ENCODE peak calls at places on chromosomes 2 and 18, in four cellular contexts. One of them, this sample, is unnamed.
A peak's percentile ranks its signal among the peaks of the same experiment; 100 is the strongest.

GRCh38 chr2:1660656-1661650 is 83.4 kb downstream of the PXDN start:
- DNase-seq in PC-9: no peak
- DNase-seq in NCI-H2081 treated with DMSO at 0.1 percent for 48 hours: no peak
- DNase-seq in DMS79: no peak
- DNase-seq in this sample: no peak

GRCh38 chr2:70132244-70133126 is 45.2 kb downstream of the PCBP1 start:
- DNase-seq in DMS79: peak; percentile 79
- DNase-seq in PC-9: no peak
- DNase-seq in NCI-H2081 treated with DMSO at 0.1 percent for 48 hours: peak; percentile 42
- DNase-seq in this sample: peak; percentile 64

GRCh38 chr2:2590141-2590540 is 259.1 kb upstream of the MYT1L start:
- DNase-seq in NCI-H2081 treated with DMSO at 0.1 percent for 48 hours: no peak
- DNase-seq in DMS79: no peak
- DNase-seq in PC-9: no peak
- DNase-seq in this sample: no peak

GRCh38 chr2:45929674-45930395 is 278.4 kb downstream of the PRKCE start:
- DNase-seq in NCI-H2081 treated with DMSO at 0.1 percent for 48 hours: no peak
- DNase-seq in DMS79: no peak
- DNase-seq in PC-9: no peak
- DNase-seq in this sample: no peak

GRCh38 chr18:63878343-63878742 is 9.2 kb upstream of the SERPINB2 start:
- DNase-seq in DMS79: no peak
- DNase-seq in NCI-H2081 treated with DMSO at 0.1 percent for 48 hours: no peak
- DNase-seq in PC-9: no peak
- DNase-seq in this sample: no peak

GRCh38 chr2:69221960-69222751 is 164.9 kb downstream of the GFPT1 start:
- DNase-seq in PC-9: no peak
- DNase-seq in NCI-H2081 treated with DMSO at 0.1 percent for 48 hours: no peak
- DNase-seq in DMS79: no peak
- DNase-seq in this sample: no peak

GRCh38 chr18:37762076-37762475 is 196.5 kb upstream of the CELF4 start:
- DNase-seq in PC-9: no peak
- DNase-seq in NCI-H2081 treated with DMSO at 0.1 percent for 48 hours: no peak
- DNase-seq in DMS79: peak; percentile 26
- DNase-seq in this sample: no peak

GRCh38 chr18:31487251-31488015 is 10.5 kb upstream of the DSG2 start:
- DNase-seq in NCI-H2081 treated with DMSO at 0.1 percent for 48 hours: no peak
- DNase-seq in PC-9: peak; percentile 26
- DNase-seq in DMS79: no peak
- DNase-seq in this sample: no peak

GRCh38 chr2:9654429-9655100 is 23.8 kb upstream of the YWHAQ start:
- DNase-seq in DMS79: no peak
- DNase-seq in NCI-H2081 treated with DMSO at 0.1 percent for 48 hours: no peak
- DNase-seq in PC-9: no peak
- DNase-seq in this sample: no peak

GRCh38 chr2:173159794-173160463 is 84.3 kb downstream of the MAP3K20 start:
- DNase-seq in NCI-H2081 treated with DMSO at 0.1 percent for 48 hours: no peak
- DNase-seq in PC-9: peak; percentile 87
- DNase-seq in DMS79: no peak
- DNase-seq in this sample: no peak

GRCh38 chr2:72126186-72127100 is 21.2 kb downstream of the CYP26B1 start:
- DNase-seq in DMS79: no peak
- DNase-seq in PC-9: no peak
- DNase-seq in NCI-H2081 treated with DMSO at 0.1 percent for 48 hours: no peak
- DNase-seq in this sample: no peak

GRCh38 chr2:143071185-143071876 is 57.9 kb upstream of the ARHGAP15 start:
- DNase-seq in DMS79: no peak
- DNase-seq in NCI-H2081 treated with DMSO at 0.1 percent for 48 hours: no peak
- DNase-seq in PC-9: peak; percentile 19
- DNase-seq in this sample: no peak

GRCh38 chr2:218005486-218005885 is 2.7 kb upstream of the TNS1 start:
- DNase-seq in NCI-H2081 treated with DMSO at 0.1 percent for 48 hours: no peak
- DNase-seq in DMS79: no peak
- DNase-seq in PC-9: no peak
- DNase-seq in this sample: no peak

GRCh38 chr2:138201326-138201725 is 237.1 kb downstream of the HNMT start:
- DNase-seq in DMS79: no peak
- DNase-seq in PC-9: no peak
- DNase-seq in NCI-H2081 treated with DMSO at 0.1 percent for 48 hours: no peak
- DNase-seq in this sample: no peak

GRCh38 chr18:3448845-3449701 is 899 bp upstream of the TGIF1 start:
- DNase-seq in NCI-H2081 treated with DMSO at 0.1 percent for 48 hours: no peak
- DNase-seq in PC-9: peak; percentile 89
- DNase-seq in DMS79: peak; percentile 88
- DNase-seq in this sample: no peak

GRCh38 chr2:55954306-55955035 is 30.9 kb upstream of the EFEMP1 start:
- DNase-seq in PC-9: no peak
- DNase-seq in DMS79: no peak
- DNase-seq in NCI-H2081 treated with DMSO at 0.1 percent for 48 hours: no peak
- DNase-seq in this sample: no peak

GRCh38 chr2:220509921-220510320 is 882.5 kb downstream of the SLC4A3 start:
- DNase-seq in NCI-H2081 treated with DMSO at 0.1 percent for 48 hours: no peak
- DNase-seq in DMS79: peak; percentile 17
- DNase-seq in PC-9: no peak
- DNase-seq in this sample: no peak

GRCh38 chr2:15920696-15921095 is 19.7 kb upstream of the MYCN start:
- DNase-seq in DMS79: no peak
- DNase-seq in NCI-H2081 treated with DMSO at 0.1 percent for 48 hours: no peak
- DNase-seq in PC-9: no peak
- DNase-seq in this sample: no peak

GRCh38 chr2:230956827-230957755 is 32.0 kb upstream of the GPR55 start:
- DNase-seq in PC-9: peak; percentile 20
- DNase-seq in DMS79: no peak
- DNase-seq in NCI-H2081 treated with DMSO at 0.1 percent for 48 hours: no peak
- DNase-seq in this sample: no peak

GRCh38 chr2:43218550-43219382 is 7.6 kb downstream of the ZFP36L2 start:
- DNase-seq in NCI-H2081 treated with DMSO at 0.1 percent for 48 hours: no peak
- DNase-seq in DMS79: no peak
- DNase-seq in PC-9: peak; percentile 65
- DNase-seq in this sample: no peak

GRCh38 chr2:218982312-218983262 is 2.4 kb downstream of the FEV start:
- DNase-seq in DMS79: peak; percentile 58
- DNase-seq in PC-9: no peak
- DNase-seq in NCI-H2081 treated with DMSO at 0.1 percent for 48 hours: no peak
- DNase-seq in this sample: no peak

GRCh38 chr18:10475633-10476388 is 21.4 kb downstream of the APCDD1 start:
- DNase-seq in DMS79: no peak
- DNase-seq in NCI-H2081 treated with DMSO at 0.1 percent for 48 hours: no peak
- DNase-seq in PC-9: no peak
- DNase-seq in this sample: no peak

GRCh38 chr2:153595939-153596338 is 117.4 kb upstream of the RPRM start:
- DNase-seq in NCI-H2081 treated with DMSO at 0.1 percent for 48 hours: peak; percentile 39
- DNase-seq in DMS79: no peak
- DNase-seq in PC-9: peak; percentile 46
- DNase-seq in this sample: no peak

GRCh38 chr2:176763871-176764404 is 448.7 kb upstream of the HNRNPA3 start:
- DNase-seq in NCI-H2081 treated with DMSO at 0.1 percent for 48 hours: no peak
- DNase-seq in PC-9: no peak
- DNase-seq in DMS79: no peak
- DNase-seq in this sample: no peak

GRCh38 chr18:10406172-10406663 is 48.2 kb upstream of the APCDD1 start:
- DNase-seq in PC-9: no peak
- DNase-seq in NCI-H2081 treated with DMSO at 0.1 percent for 48 hours: peak; percentile 78
- DNase-seq in DMS79: no peak
- DNase-seq in this sample: peak; percentile 92

GRCh38 chr2:237558918-237559645 is 7.3 kb upstream of the PRLH start:
- DNase-seq in NCI-H2081 treated with DMSO at 0.1 percent for 48 hours: no peak
- DNase-seq in PC-9: no peak
- DNase-seq in DMS79: peak; percentile 83
- DNase-seq in this sample: no peak

GRCh38 chr18:74598350-74599001 is 806 bp downstream of the ZNF407 start:
- DNase-seq in PC-9: peak; percentile 44
- DNase-seq in NCI-H2081 treated with DMSO at 0.1 percent for 48 hours: no peak
- DNase-seq in DMS79: peak; percentile 19
- DNase-seq in this sample: peak; percentile 36

GRCh38 chr2:152061383-152061782 is 37.5 kb downstream of the CACNB4 start:
- DNase-seq in DMS79: no peak
- DNase-seq in NCI-H2081 treated with DMSO at 0.1 percent for 48 hours: no peak
- DNase-seq in PC-9: no peak
- DNase-seq in this sample: no peak

GRCh38 chr2:69292326-69292725 is 94.7 kb downstream of the GFPT1 start:
- DNase-seq in DMS79: no peak
- DNase-seq in NCI-H2081 treated with DMSO at 0.1 percent for 48 hours: no peak
- DNase-seq in PC-9: no peak
- DNase-seq in this sample: no peak

GRCh38 chr2:20050104-20050711 is 1.2 kb downstream of the LAPTM4A start:
- DNase-seq in NCI-H2081 treated with DMSO at 0.1 percent for 48 hours: peak; percentile 32
- DNase-seq in PC-9: peak; percentile 15
- DNase-seq in DMS79: peak; percentile 69
- DNase-seq in this sample: peak; percentile 13

GRCh38 chr18:2572892-2573291 is 1.5 kb downstream of the NDC80 start:
- DNase-seq in DMS79: no peak
- DNase-seq in NCI-H2081 treated with DMSO at 0.1 percent for 48 hours: no peak
- DNase-seq in PC-9: no peak
- DNase-seq in this sample: no peak

GRCh38 chr2:2333076-2333475 is 2.0 kb upstream of the MYT1L start:
- DNase-seq in NCI-H2081 treated with DMSO at 0.1 percent for 48 hours: peak; percentile 77
- DNase-seq in DMS79: peak; percentile 36
- DNase-seq in PC-9: no peak
- DNase-seq in this sample: no peak

GRCh38 chr18:55967019-55967418 is 379.0 kb upstream of the TCF4 start:
- DNase-seq in NCI-H2081 treated with DMSO at 0.1 percent for 48 hours: no peak
- DNase-seq in PC-9: no peak
- DNase-seq in DMS79: no peak
- DNase-seq in this sample: no peak

GRCh38 chr2:128324008-128324896 is 5.6 kb upstream of the HS6ST1 start:
- DNase-seq in NCI-H2081 treated with DMSO at 0.1 percent for 48 hours: no peak
- DNase-seq in PC-9: no peak
- DNase-seq in DMS79: no peak
- DNase-seq in this sample: no peak

GRCh38 chr2:88599527-88599926 is 27.7 kb downstream of the EIF2AK3 start:
- DNase-seq in PC-9: no peak
- DNase-seq in NCI-H2081 treated with DMSO at 0.1 percent for 48 hours: no peak
- DNase-seq in DMS79: no peak
- DNase-seq in this sample: no peak

GRCh38 chr2:238649936-238650518 is 197.9 kb upstream of the TWIST2 start:
- DNase-seq in DMS79: no peak
- DNase-seq in NCI-H2081 treated with DMSO at 0.1 percent for 48 hours: no peak
- DNase-seq in PC-9: no peak
- DNase-seq in this sample: no peak

GRCh38 chr2:46850742-46851141 is 64.9 kb downstream of the MCFD2 start:
- DNase-seq in PC-9: peak; percentile 67
- DNase-seq in NCI-H2081 treated with DMSO at 0.1 percent for 48 hours: no peak
- DNase-seq in DMS79: no peak
- DNase-seq in this sample: no peak

GRCh38 chr2:176642074-176642473 is 372.8 kb downstream of the MTX2 start:
- DNase-seq in NCI-H2081 treated with DMSO at 0.1 percent for 48 hours: no peak
- DNase-seq in PC-9: no peak
- DNase-seq in DMS79: no peak
- DNase-seq in this sample: no peak

GRCh38 chr2:233121856-233122255 is 61.7 kb downstream of the INPP5D start:
- DNase-seq in DMS79: no peak
- DNase-seq in NCI-H2081 treated with DMSO at 0.1 percent for 48 hours: no peak
- DNase-seq in PC-9: peak; percentile 46
- DNase-seq in this sample: no peak

GRCh38 chr18:76991021-76991688 is 141.4 kb downstream of the MBP start:
- DNase-seq in NCI-H2081 treated with DMSO at 0.1 percent for 48 hours: no peak
- DNase-seq in DMS79: no peak
- DNase-seq in PC-9: no peak
- DNase-seq in this sample: no peak

This sample was measured in NCI-H1417 treated with DMSO at 0.1 percent for 48 hours.